ENCODE peak calls at places on chromosome 18, in seven cellular contexts. F is neuronal stem cell, N is mesenchymal stem cell, U is IMR-90, Q is trophoblast cell, Y is mesendoderm, X is H1. S is an unnamed sample.

GRCh38 chr18:36247036-36247435 is 50.5 kb upstream of the FHOD3 start:
- DNase-seq in X (no peak), Q (peak), N (no peak), Y (peak), U (peak), F (no peak), S (peak)

GRCh38 chr18:36711813-36712444 is 116.9 kb downstream of the TPGS2 start:
- DNase-seq in U (peak), F (no peak), N (peak), Q (no peak), X (no peak), Y (peak), S (no peak)

GRCh38 chr18:49621301-49621700 is 59.4 kb downstream of the LIPG start:
- DNase-seq in N (no peak), Y (no peak), F (no peak), U (no peak), X (no peak), Q (no peak), S (no peak)

GRCh38 chr18:38305941-38306340 is 740.3 kb upstream of the CELF4 start:
- DNase-seq in Q (no peak), F (no peak), X (no peak), U (no peak), Y (no peak), N (no peak), S (no peak)

GRCh38 chr18:57579928-57580327 is 6.6 kb downstream of the FECH start:
- DNase-seq in F (no peak), Y (no peak), U (no peak), Q (no peak), X (no peak), N (no peak), S (no peak)

GRCh38 chr18:50715919-50716318 is 103.9 kb downstream of the MRO start:
- DNase-seq in U (no peak), Q (no peak), F (no peak), X (no peak), N (no peak), Y (no peak), S (no peak)

GRCh38 chr18:21270453-21270852 is 28.4 kb downstream of the GREB1L start:
- DNase-seq in N (peak), X (no peak), U (no peak), Y (no peak), Q (no peak), F (no peak), S (no peak)

GRCh38 chr18:65435529-65435928 is 315.3 kb upstream of the CDH7 start:
- DNase-seq in X (no peak), Y (no peak), N (no peak), U (no peak), F (no peak), Q (no peak), S (no peak)

GRCh38 chr18:2526320-2526719 is 45.0 kb downstream of the METTL4 start:
- DNase-seq in N (no peak), F (no peak), X (no peak), Q (no peak), Y (no peak), U (no peak), S (no peak)

GRCh38 chr18:25327631-25328030 is 24.3 kb downstream of the ZNF521 start:
- DNase-seq in F (no peak), Y (no peak), X (no peak), N (no peak), U (no peak), Q (no peak), S (no peak)
- H3K4ac ChIP-seq in F (no peak), Y (no peak), X (no peak), N (no peak), U (no peak), Q (no peak), S (no peak)

GRCh38 chr18:25732862-25733261 is 357.6 kb downstream of the SS18 start:
- DNase-seq in Y (peak), U (no peak), X (no peak), N (no peak), Q (no peak), F (no peak), S (no peak)
- H2AK5ac ChIP-seq in Y (no peak), U (no peak), X (no peak), N (no peak), Q (no peak), F (no peak), S (no peak)

GRCh38 chr18:32093106-32093511 is 1.4 kb downstream of the RNF138 start:
- DNase-seq in Y (peak), Q (peak), N (peak), U (peak), X (no peak), F (peak), S (peak)

GRCh38 chr18:32093523-32093922 is 1.8 kb downstream of the RNF138 start:
- DNase-seq in Q (no peak), X (no peak), U (peak), Y (no peak), N (no peak), F (no peak), S (no peak)

GRCh38 chr18:32095156-32095555 is 3.5 kb downstream of the RNF138 start:
- DNase-seq in F (no peak), X (no peak), N (no peak), Q (no peak), Y (no peak), U (no peak), S (no peak)

GRCh38 chr18:32096936-32097335 is 5.3 kb downstream of the RNF138 start:
- DNase-seq in N (no peak), Y (no peak), Q (no peak), U (no peak), F (no peak), X (no peak), S (no peak)

DNA sequence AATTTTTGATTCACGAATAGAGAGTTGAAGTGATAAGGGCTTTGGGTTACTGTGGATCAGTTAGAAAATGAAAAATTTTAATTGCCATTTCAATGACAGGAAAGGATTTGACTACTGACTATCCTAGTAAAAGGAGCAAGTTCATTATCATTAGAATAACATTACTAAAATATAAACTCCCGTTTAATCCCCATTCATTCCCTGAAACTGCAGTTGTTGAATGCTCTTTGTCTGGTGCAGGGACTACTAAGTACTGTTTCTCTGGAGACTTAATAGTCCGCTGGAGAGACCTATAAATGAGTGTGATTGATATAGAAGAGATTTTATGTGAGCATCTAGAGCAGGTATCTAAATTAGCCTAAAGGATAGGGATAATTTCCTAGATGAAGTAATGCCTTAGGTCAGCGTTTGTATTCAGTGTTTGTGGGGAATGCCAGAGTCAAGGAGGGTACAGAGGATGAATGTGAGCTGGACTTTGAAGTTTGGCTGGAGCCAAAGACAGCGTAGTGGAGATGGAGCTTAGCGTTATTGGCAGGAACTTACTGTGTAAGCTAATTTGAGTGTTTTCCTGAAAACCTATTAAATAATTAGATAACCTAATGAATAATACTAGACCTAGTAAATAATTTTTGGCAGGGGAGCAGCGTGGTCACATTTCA is 4.0 kb downstream of the RNF138 start:
- DNase-seq in F (no peak), Q (no peak), U (no peak), Y (no peak), X (no peak), N (no peak), S (no peak)
- H4K8ac ChIP-seq in F (no peak), Q (no peak), U (no peak), Y (no peak), X (no peak), N (no peak), S (no peak)

DNA sequence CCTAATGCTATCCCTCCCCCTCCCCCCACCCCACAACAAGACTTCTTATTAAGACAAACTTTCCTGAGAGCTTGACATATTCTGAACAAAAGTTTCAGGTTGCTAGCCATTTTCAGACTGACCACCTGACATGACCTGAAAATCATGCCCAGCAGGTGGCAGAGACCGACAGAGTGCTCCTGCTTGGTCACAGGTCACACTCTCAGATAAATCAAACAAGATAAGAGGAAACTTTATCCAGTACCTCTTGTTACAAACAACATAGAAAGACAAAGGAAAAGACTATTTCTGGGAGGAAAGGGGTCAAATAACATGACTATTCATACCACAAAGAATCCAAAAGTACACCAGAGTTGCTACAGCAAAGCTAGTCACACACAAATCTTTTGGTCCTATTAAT is 107.4 kb downstream of the TMEM200C start:
- DNase-seq in U (no peak), N (no peak), Q (no peak), F (no peak), X (no peak), Y (peak), S (no peak)
- H3K4ac ChIP-seq in U (no peak), N (no peak), Q (no peak), F (no peak), X (no peak), Y (no peak), S (no peak)

DNA sequence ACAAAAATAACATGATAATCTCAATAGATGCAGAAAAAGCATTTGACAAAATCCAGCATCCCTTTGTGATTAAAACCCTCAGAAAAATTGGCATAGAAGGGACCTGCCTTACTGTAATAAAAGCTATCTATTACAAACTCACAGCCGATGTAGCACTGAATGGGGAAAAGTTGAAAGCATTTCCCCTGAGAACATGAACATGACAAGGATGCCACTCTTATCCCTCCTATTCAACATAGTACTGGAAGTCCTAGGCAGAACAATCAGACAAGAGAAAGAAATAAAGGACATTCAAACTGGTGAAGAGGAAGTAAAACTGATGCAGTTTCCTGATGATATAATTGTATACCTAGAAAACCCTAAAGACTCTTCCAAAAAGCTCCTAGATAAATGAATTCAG is 368.7 kb downstream of the RIT2 start:
- DNase-seq in Y (no peak), N (no peak), U (no peak), F (no peak), X (no peak), Q (no peak), S (no peak)
- H2AK5ac ChIP-seq in Y (no peak), N (no peak), U (no peak), F (no peak), X (no peak), Q (no peak), S (no peak)

DNA sequence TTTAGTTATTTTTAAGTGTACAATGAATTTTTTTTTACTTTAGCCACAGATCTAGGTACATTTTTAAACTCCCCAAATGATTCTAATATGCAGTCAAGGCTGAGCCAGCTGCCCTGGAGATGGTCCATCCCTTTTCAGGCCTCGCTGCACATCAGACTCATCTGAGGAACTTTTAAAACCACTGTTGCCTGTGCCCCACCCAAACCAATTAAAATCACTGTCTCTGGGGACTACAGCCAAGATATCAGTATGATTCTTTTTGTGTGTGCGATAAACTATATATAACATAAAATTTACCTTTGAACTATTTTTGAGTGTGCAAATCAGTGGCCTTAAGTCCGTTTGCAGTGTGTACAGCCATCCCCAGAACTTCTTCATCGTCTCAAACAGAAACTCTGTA is 9.1 kb upstream of the MALT1 start:
- DNase-seq in F (no peak), Q (no peak), U (no peak), Y (no peak), N (no peak), X (no peak), S (no peak)
- H4K8ac ChIP-seq in F (no peak), Q (no peak), U (no peak), Y (no peak), N (no peak), X (no peak), S (no peak)

DNA sequence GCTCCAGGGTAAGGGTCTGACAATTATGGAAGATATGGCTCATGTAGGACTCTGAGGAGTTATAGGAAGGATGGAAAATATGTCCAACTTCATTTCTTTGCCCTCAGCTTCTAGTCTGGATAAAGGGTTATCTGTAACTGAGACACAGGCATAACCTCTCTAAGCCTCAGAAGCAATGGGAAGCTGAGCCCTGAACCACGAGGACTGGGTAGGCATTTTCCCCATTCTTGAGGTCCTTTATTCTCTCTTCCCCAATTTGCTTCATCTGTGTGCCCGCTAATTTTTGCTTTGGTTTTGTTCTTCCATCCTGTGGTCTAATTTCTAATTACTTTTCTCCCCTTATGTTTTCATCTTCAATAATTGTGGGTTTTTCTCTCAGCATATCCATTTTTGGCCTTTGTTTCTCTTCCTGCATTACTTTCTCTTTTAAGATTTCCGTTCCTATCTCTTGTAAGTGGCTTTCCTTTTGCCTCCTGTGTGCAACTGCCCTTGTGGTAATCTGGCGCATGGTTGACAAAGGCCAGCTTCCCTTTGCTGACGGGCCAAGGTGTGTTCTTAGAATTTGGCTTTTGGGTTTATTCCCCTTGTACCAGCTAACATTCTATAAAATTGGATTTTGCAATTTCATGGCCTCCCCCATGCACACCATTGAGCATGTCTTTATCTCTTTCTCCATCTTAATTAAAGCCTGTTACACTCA is 343.8 kb downstream of the TXNL1 start:
- DNase-seq in U (no peak), N (no peak), F (no peak), Q (no peak), Y (no peak), X (no peak), S (no peak)
- H3K4ac ChIP-seq in U (no peak), N (no peak), F (no peak), Q (no peak), Y (no peak), X (no peak), S (no peak)

DNA sequence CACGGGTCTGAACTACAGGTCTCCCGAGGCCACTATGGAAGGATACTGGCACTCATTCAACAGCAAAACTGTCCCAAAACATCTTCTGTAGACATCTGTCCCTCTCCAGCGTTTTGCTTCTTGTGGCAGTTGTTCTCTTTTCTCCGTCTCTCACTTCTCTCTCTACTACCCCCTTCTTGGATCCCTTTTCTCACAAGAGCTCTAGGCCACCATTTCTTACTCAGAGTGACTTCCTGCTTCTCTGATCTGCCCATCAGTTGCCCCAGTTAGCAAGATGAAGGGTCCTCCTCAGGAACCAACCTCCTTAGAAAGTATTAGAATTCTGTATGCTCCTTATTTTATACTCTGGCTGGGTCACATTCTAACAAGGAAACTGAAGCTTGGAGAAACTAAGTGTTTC is 32.6 kb downstream of the BCL2 start:
- DNase-seq in X (no peak), U (no peak), Y (no peak), Q (no peak), F (no peak), N (no peak), S (no peak)
- H2AK5ac ChIP-seq in X (no peak), U (no peak), Y (no peak), Q (no peak), F (no peak), N (no peak), S (no peak)

S was measured in H9.